ENCODE peak calls at places on chromosome 2, in five cellular contexts. F is activated naive CD8-positive, alpha-beta T cell treated with anti-CD3 and anti-CD28 coated beads, Interleukin-2, amount 10 ng/mL, durations not matched to agents 7 days and 5 days; R is left colon; E is upper lobe of right lung; Z is activated T-cell treated with anti-CD3 and anti-CD28 coated beads, Interleukin-2, amount 50 U/mL, for 72 hours. P is an unnamed sample.

GRCh38 chr2:74333175-74333574 is 10.0 kb downstream of the SLC4A5 start:
- ATAC-seq in F (no peak), R (peak), E (no peak), Z (no peak), P (no peak)

GRCh38 chr2:23383087-23383486 is 1.9 kb upstream of the KLHL29 start:
- ATAC-seq in F (no peak), R (no peak), E (no peak), Z (no peak), P (no peak)

GRCh38 chr2:201470821-201471731 is 19.5 kb downstream of the STRADB start:
- ATAC-seq in F (no peak), R (no peak), E (no peak), Z (no peak), P (no peak)

GRCh38 chr2:156907806-156908205 is 349.7 kb upstream of the GALNT5 start:
- ATAC-seq in F (no peak), R (no peak), E (no peak), Z (no peak), P (no peak)

GRCh38 chr2:101858246-101858645 is 133.5 kb upstream of the IL1R2 start:
- ATAC-seq in F (no peak), R (no peak), E (no peak), Z (no peak), P (no peak)

GRCh38 chr2:124985210-124985760 is 960.2 kb downstream of the CNTNAP5 start:
- ATAC-seq in F (no peak), R (no peak), E (no peak), Z (no peak), P (no peak)

GRCh38 chr2:232749331-232749730 is 27.0 kb downstream of the KCNJ13 start:
- ATAC-seq in F (no peak), R (no peak), E (no peak), Z (no peak), P (no peak)

GRCh38 chr2:230770804-230771203 is 58.2 kb downstream of the CAB39 start:
- ATAC-seq in F (no peak), R (no peak), E (no peak), Z (peak), P (no peak)

GRCh38 chr2:53859354-53860159 is at the start of gene GPR75:
- ATAC-seq in F (no peak), R (peak), E (peak), Z (no peak), P (no peak)